ENCODE peak calls at places on chromosomes 11 and 22, in five cellular contexts. One of them, this sample, is unnamed.

GRCh38 chr22:30865656-30866055 is 102.9 kb downstream of the MORC2 start:
- DNase-seq in body of pancreas: no peak
- DNase-seq in CD8-positive, alpha-beta T cell: no peak
- DNase-seq in suprapubic skin: peak; percentile 22
- DNase-seq in pancreas: peak; percentile 35
- DNase-seq in this sample: no peak

GRCh38 chr11:66346476-66347424 is 679 bp downstream of the B4GAT1 start:
- DNase-seq in body of pancreas: peak; percentile 43
- DNase-seq in CD8-positive, alpha-beta T cell: no peak
- DNase-seq in suprapubic skin: no peak
- DNase-seq in pancreas: peak; percentile 77
- DNase-seq in this sample: no peak

GRCh38 chr22:29156507-29156906 is 49.2 kb upstream of the EMID1 start:
- DNase-seq in body of pancreas: no peak
- DNase-seq in CD8-positive, alpha-beta T cell: no peak
- DNase-seq in suprapubic skin: peak; percentile 36
- DNase-seq in pancreas: peak; percentile 35
- DNase-seq in this sample: no peak

GRCh38 chr11:68533945-68534344 is 73.4 kb downstream of the PPP6R3 start:
- DNase-seq in body of pancreas: no peak
- DNase-seq in CD8-positive, alpha-beta T cell: no peak
- DNase-seq in suprapubic skin: no peak
- DNase-seq in pancreas: no peak
- DNase-seq in this sample: no peak

GRCh38 chr22:24466831-24467249 is 28.3 kb upstream of the UPB1 start:
- DNase-seq in body of pancreas: peak; percentile 34
- DNase-seq in CD8-positive, alpha-beta T cell: no peak
- DNase-seq in suprapubic skin: no peak
- DNase-seq in pancreas: no peak
- DNase-seq in this sample: no peak

GRCh38 chr22:20978419-20978818 is 3.7 kb upstream of the LZTR1 start:
- DNase-seq in body of pancreas: no peak
- DNase-seq in CD8-positive, alpha-beta T cell: no peak
- DNase-seq in suprapubic skin: no peak
- DNase-seq in pancreas: no peak
- DNase-seq in this sample: no peak

GRCh38 chr11:75113049-75113448 is 16.4 kb upstream of the OR2AT4 start:
- DNase-seq in body of pancreas: no peak
- DNase-seq in CD8-positive, alpha-beta T cell: no peak
- DNase-seq in suprapubic skin: no peak
- DNase-seq in pancreas: no peak
- DNase-seq in this sample: no peak

GRCh38 chr22:34414467-34415440 is 494.5 kb upstream of the LARGE1 start:
- DNase-seq in body of pancreas: peak; percentile 52
- DNase-seq in CD8-positive, alpha-beta T cell: no peak
- DNase-seq in suprapubic skin: no peak
- DNase-seq in pancreas: no peak
- DNase-seq in this sample: no peak

GRCh38 chr22:48748113-48748859 is 1079.4 kb downstream of the BRD1 start:
- DNase-seq in body of pancreas: no peak
- DNase-seq in CD8-positive, alpha-beta T cell: peak; percentile 44
- DNase-seq in suprapubic skin: no peak
- DNase-seq in pancreas: no peak
- DNase-seq in this sample: no peak

GRCh38 chr22:40083794-40084193 is 89.0 kb downstream of the FAM83F start:
- DNase-seq in body of pancreas: no peak
- DNase-seq in CD8-positive, alpha-beta T cell: no peak
- DNase-seq in suprapubic skin: no peak
- DNase-seq in pancreas: no peak
- DNase-seq in this sample: no peak

GRCh38 chr22:39355080-39355479 is 5.3 kb downstream of the SYNGR1 start:
- DNase-seq in body of pancreas: no peak
- DNase-seq in CD8-positive, alpha-beta T cell: no peak
- DNase-seq in suprapubic skin: no peak
- DNase-seq in pancreas: no peak
- DNase-seq in this sample: no peak

GRCh38 chr11:7422544-7423331 is 62.6 kb upstream of the OLFML1 start:
- DNase-seq in body of pancreas: no peak
- DNase-seq in CD8-positive, alpha-beta T cell: no peak
- DNase-seq in suprapubic skin: no peak
- DNase-seq in pancreas: no peak
- DNase-seq in this sample: no peak

GRCh38 chr11:130721736-130722135 is 194.5 kb downstream of the SNX19 start:
- DNase-seq in body of pancreas: no peak
- DNase-seq in CD8-positive, alpha-beta T cell: no peak
- DNase-seq in suprapubic skin: no peak
- DNase-seq in pancreas: no peak
- DNase-seq in this sample: no peak

GRCh38 chr11:12100886-12101285 is 9.5 kb upstream of the MICAL2 start:
- DNase-seq in body of pancreas: no peak
- DNase-seq in CD8-positive, alpha-beta T cell: no peak
- DNase-seq in suprapubic skin: peak; percentile 74
- DNase-seq in pancreas: no peak
- DNase-seq in this sample: no peak
- H3K27ac ChIP-seq in body of pancreas: no peak overlapping the region
- H3K27ac ChIP-seq in CD8-positive, alpha-beta T cell: no peak overlapping the region
- H3K27ac ChIP-seq in suprapubic skin: no peak overlapping the region
- H3K27ac ChIP-seq in pancreas: no peak overlapping the region
- H3K27ac ChIP-seq in this sample: no peak overlapping the region

GRCh38 chr11:1920909-1921575 is 1.5 kb downstream of the TNNT3 start:
- DNase-seq in body of pancreas: no peak
- DNase-seq in CD8-positive, alpha-beta T cell: no peak
- DNase-seq in suprapubic skin: peak; percentile 64
- DNase-seq in pancreas: no peak
- DNase-seq in this sample: no peak
- H3K4me3 ChIP-seq in body of pancreas: no peak overlapping the region
- H3K4me3 ChIP-seq in CD8-positive, alpha-beta T cell: no peak overlapping the region
- H3K4me3 ChIP-seq in suprapubic skin: no peak overlapping the region
- H3K4me3 ChIP-seq in pancreas: no peak overlapping the region
- H3K4me3 ChIP-seq in this sample: no peak overlapping the region

GRCh38 chr11:116144387-116144958 is 628.3 kb downstream of the BUD13 start:
- DNase-seq in body of pancreas: no peak
- DNase-seq in CD8-positive, alpha-beta T cell: no peak
- DNase-seq in suprapubic skin: no peak
- DNase-seq in pancreas: no peak
- DNase-seq in this sample: no peak
- H3K4me1 ChIP-seq in body of pancreas: no peaks in the 10 kb centered on the region
- H3K4me1 ChIP-seq in CD8-positive, alpha-beta T cell: no peaks in the 10 kb centered on the region
- H3K4me1 ChIP-seq in suprapubic skin: no peaks in the 10 kb centered on the region
- H3K4me1 ChIP-seq in pancreas: no peaks in the 10 kb centered on the region
- H3K4me1 ChIP-seq in this sample: no peaks in the 10 kb centered on the region

GRCh38 chr22:23146842-23147205 is 1.5 kb downstream of the RAB36 start:
- DNase-seq in body of pancreas: no peak
- DNase-seq in CD8-positive, alpha-beta T cell: no peak
- DNase-seq in suprapubic skin: no peak
- DNase-seq in pancreas: no peak
- DNase-seq in this sample: no peak
- H3K27ac ChIP-seq in body of pancreas: no peak overlapping the region
- H3K27ac ChIP-seq in CD8-positive, alpha-beta T cell: no peak overlapping the region
- H3K27ac ChIP-seq in suprapubic skin: no peak overlapping the region
- H3K27ac ChIP-seq in pancreas: no peak overlapping the region
- H3K27ac ChIP-seq in this sample: no peak overlapping the region

GRCh38 chr11:114296190-114296978 is at the start of gene NNMT:
- DNase-seq in body of pancreas: peak; percentile 56
- DNase-seq in CD8-positive, alpha-beta T cell: no peak
- DNase-seq in suprapubic skin: peak; percentile 91
- DNase-seq in pancreas: no peak
- DNase-seq in this sample: no peak
- H3K4me3 ChIP-seq in body of pancreas: no peak within 1 kb of the TSS
- H3K4me3 ChIP-seq in CD8-positive, alpha-beta T cell: no peak within 1 kb of the TSS
- H3K4me3 ChIP-seq in suprapubic skin: peak within 1 kb of the TSS; percentile 51
- H3K4me3 ChIP-seq in pancreas: peak within 1 kb of the TSS; percentile 40
- H3K4me3 ChIP-seq in this sample: no peak within 1 kb of the TSS

GRCh38 chr22:47374901-47375575 is 612.6 kb downstream of the TBC1D22A start:
- DNase-seq in body of pancreas: no peak
- DNase-seq in CD8-positive, alpha-beta T cell: no peak
- DNase-seq in suprapubic skin: peak; percentile 43
- DNase-seq in pancreas: peak; percentile 42
- DNase-seq in this sample: no peak
- H3K4me1 ChIP-seq in body of pancreas: no peaks in the 10 kb centered on the region
- H3K4me1 ChIP-seq in CD8-positive, alpha-beta T cell: no peaks in the 10 kb centered on the region
- H3K4me1 ChIP-seq in suprapubic skin: no peaks in the 10 kb centered on the region
- H3K4me1 ChIP-seq in pancreas: no peaks in the 10 kb centered on the region
- H3K4me1 ChIP-seq in this sample: no peaks in the 10 kb centered on the region

GRCh38 chr11:78930810-78931209 is 356.1 kb upstream of the NARS2 start:
- DNase-seq in body of pancreas: no peak
- DNase-seq in CD8-positive, alpha-beta T cell: no peak
- DNase-seq in suprapubic skin: no peak
- DNase-seq in pancreas: no peak
- DNase-seq in this sample: no peak

GRCh38 chr11:78929906-78930220 is 355.2 kb upstream of the NARS2 start:
- DNase-seq in body of pancreas: no peak
- DNase-seq in CD8-positive, alpha-beta T cell: no peak
- DNase-seq in suprapubic skin: no peak
- DNase-seq in pancreas: no peak
- DNase-seq in this sample: no peak

GRCh38 chr11:78926633-78927347 is 352.1 kb upstream of the NARS2 start:
- DNase-seq in body of pancreas: no peak
- DNase-seq in CD8-positive, alpha-beta T cell: no peak
- DNase-seq in suprapubic skin: no peak
- DNase-seq in pancreas: no peak
- DNase-seq in this sample: no peak

GRCh38 chr11:78927511-78927910 is 352.8 kb upstream of the NARS2 start:
- DNase-seq in body of pancreas: no peak
- DNase-seq in CD8-positive, alpha-beta T cell: no peak
- DNase-seq in suprapubic skin: no peak
- DNase-seq in pancreas: no peak
- DNase-seq in this sample: no peak

GRCh38 chr11:78929092-78929905 is 354.6 kb upstream of the NARS2 start:
- DNase-seq in body of pancreas: no peak
- DNase-seq in CD8-positive, alpha-beta T cell: no peak
- DNase-seq in suprapubic skin: no peak
- DNase-seq in pancreas: no peak
- DNase-seq in this sample: no peak
- H3K27ac ChIP-seq in body of pancreas: no peak overlapping the region
- H3K27ac ChIP-seq in CD8-positive, alpha-beta T cell: no peak overlapping the region
- H3K27ac ChIP-seq in suprapubic skin: no peak overlapping the region
- H3K27ac ChIP-seq in pancreas: no peak overlapping the region
- H3K27ac ChIP-seq in this sample: no peak overlapping the region

GRCh38 chr11:125869526-125869925 is 17.9 kb upstream of the HYLS1 start:
- DNase-seq in body of pancreas: no peak
- DNase-seq in CD8-positive, alpha-beta T cell: no peak
- DNase-seq in suprapubic skin: no peak
- DNase-seq in pancreas: no peak
- DNase-seq in this sample: no peak

GRCh38 chr11:125872138-125872491 is 15.4 kb upstream of the HYLS1 start:
- DNase-seq in body of pancreas: no peak
- DNase-seq in CD8-positive, alpha-beta T cell: no peak
- DNase-seq in suprapubic skin: no peak
- DNase-seq in pancreas: no peak
- DNase-seq in this sample: no peak

GRCh38 chr11:125871391-125872137 is 15.9 kb upstream of the HYLS1 start:
- DNase-seq in body of pancreas: peak; percentile 26
- DNase-seq in CD8-positive, alpha-beta T cell: no peak
- DNase-seq in suprapubic skin: no peak
- DNase-seq in pancreas: no peak
- DNase-seq in this sample: no peak

GRCh38 chr11:125874556-125875124 is 12.8 kb upstream of the HYLS1 start:
- DNase-seq in body of pancreas: peak; percentile 67
- DNase-seq in CD8-positive, alpha-beta T cell: peak; percentile 55
- DNase-seq in suprapubic skin: no peak
- DNase-seq in pancreas: no peak
- DNase-seq in this sample: no peak

GRCh38 chr11:125873881-125874555 is 13.4 kb upstream of the HYLS1 start:
- DNase-seq in body of pancreas: no peak
- DNase-seq in CD8-positive, alpha-beta T cell: no peak
- DNase-seq in suprapubic skin: no peak
- DNase-seq in pancreas: no peak
- DNase-seq in this sample: no peak
- H3K4me3 ChIP-seq in body of pancreas: no peak overlapping the region
- H3K4me3 ChIP-seq in CD8-positive, alpha-beta T cell: no peak overlapping the region
- H3K4me3 ChIP-seq in suprapubic skin: no peak overlapping the region
- H3K4me3 ChIP-seq in pancreas: peak overlapping the region; percentile 23
- H3K4me3 ChIP-seq in this sample: no peak overlapping the region

This sample was measured in effector memory CD4-positive, alpha-beta T cell.